ENCODE peak calls at places on chromosome 6, in ten cellular contexts. R, A, X, Z, Q, G, B, M, V and L are unnamed samples.

GRCh38 chr6:125300992-125301434 is 754 bp downstream of the HDDC2 start:
- DNase-seq in R (no peak), A (no peak), X (no peak), Z (no peak), Q (no peak), G (no peak), B (no peak), M (no peak), V (no peak), L (no peak)

GRCh38 chr6:506508-506907 is 115.0 kb downstream of the IRF4 start:
- DNase-seq in R (no peak), A (peak), X (no peak), Z (no peak), Q (no peak), G (no peak), B (no peak), M (no peak), V (no peak), L (no peak)

GRCh38 chr6:35343092-35343834 is 905 bp downstream of the PPARD start:
- DNase-seq in R (no peak), A (peak), X (no peak), Z (peak), Q (no peak), G (no peak), B (no peak), M (no peak), V (peak), L (peak)

GRCh38 chr6:149443411-149444181 is 41.2 kb downstream of the ZC3H12D start:
- DNase-seq in R (no peak), A (peak), X (no peak), Z (no peak), Q (no peak), G (no peak), B (no peak), M (peak), V (no peak), L (peak)

GRCh38 chr6:110063864-110064263 is 85.8 kb downstream of the GPR6 start:
- DNase-seq in R (no peak), A (peak), X (no peak), Z (no peak), Q (no peak), G (no peak), B (no peak), M (no peak), V (no peak), L (no peak)

GRCh38 chr6:57305112-57305511 is 12.3 kb upstream of the PRIM2 start:
- DNase-seq in R (no peak), A (no peak), X (no peak), Z (no peak), Q (no peak), G (no peak), B (no peak), M (no peak), V (no peak), L (no peak)

GRCh38 chr6:151263967-151264366 is 24.2 kb downstream of the AKAP12 start:
- DNase-seq in R (no peak), A (no peak), X (no peak), Z (no peak), Q (peak), G (no peak), B (no peak), M (no peak), V (no peak), L (no peak)

GRCh38 chr6:111572216-111572706 is 33.4 kb downstream of the TRAF3IP2 start:
- DNase-seq in R (no peak), A (no peak), X (no peak), Z (no peak), Q (no peak), G (no peak), B (no peak), M (no peak), V (no peak), L (no peak)

GRCh38 chr6:165052561-165053500 is 256.6 kb downstream of the C6orf118 start:
- DNase-seq in R (no peak), A (no peak), X (peak), Z (no peak), Q (no peak), G (no peak), B (no peak), M (no peak), V (no peak), L (no peak)

GRCh38 chr6:15619330-15619729 is 43.5 kb downstream of the DTNBP1 start:
- DNase-seq in R (no peak), A (no peak), X (no peak), Z (no peak), Q (no peak), G (no peak), B (no peak), M (no peak), V (no peak), L (no peak)

GRCh38 chr6:17656092-17656491 is 50.6 kb downstream of the NUP153 start:
- DNase-seq in R (no peak), A (no peak), X (no peak), Z (no peak), Q (no peak), G (no peak), B (no peak), M (no peak), V (no peak), L (no peak)

GRCh38 chr6:56683882-56684281 is 41.2 kb upstream of the DST start:
- DNase-seq in R (no peak), A (no peak), X (no peak), Z (peak), Q (peak), G (no peak), B (peak), M (peak), V (peak), L (no peak)

GRCh38 chr6:21997414-21998037 is 299.3 kb downstream of the PRL start:
- DNase-seq in R (no peak), A (no peak), X (no peak), Z (no peak), Q (no peak), G (no peak), B (no peak), M (no peak), V (no peak), L (no peak)

GRCh38 chr6:27889275-27889627 is 22.9 kb downstream of the OR2B2 start:
- DNase-seq in R (no peak), A (no peak), X (no peak), Z (no peak), Q (no peak), G (no peak), B (no peak), M (no peak), V (no peak), L (no peak)

GRCh38 chr6:100176321-100176950 is 182.4 kb upstream of the MCHR2 start:
- DNase-seq in R (peak), A (peak), X (no peak), Z (no peak), Q (no peak), G (no peak), B (no peak), M (peak), V (no peak), L (no peak)

GRCh38 chr6:123518441-123519190 is 118.1 kb downstream of the TRDN start:
- DNase-seq in R (no peak), A (no peak), X (no peak), Z (no peak), Q (no peak), G (no peak), B (no peak), M (no peak), V (no peak), L (no peak)

GRCh38 chr6:127606131-127606562 is 29.2 kb downstream of the C6orf58 start:
- DNase-seq in R (peak), A (peak), X (no peak), Z (no peak), Q (no peak), G (peak), B (no peak), M (no peak), V (no peak), L (no peak)

GRCh38 chr6:155270566-155271091 is 6.8 kb downstream of the CLDN20 start:
- DNase-seq in R (no peak), A (no peak), X (no peak), Z (no peak), Q (no peak), G (peak), B (no peak), M (no peak), V (no peak), L (no peak)

GRCh38 chr6:161745594-161745993 is 471.7 kb upstream of the AGPAT4 start:
- DNase-seq in R (no peak), A (no peak), X (no peak), Z (no peak), Q (no peak), G (no peak), B (no peak), M (no peak), V (no peak), L (no peak)

GRCh38 chr6:12973302-12973865 is 256.8 kb downstream of the PHACTR1 start:
- DNase-seq in R (no peak), A (no peak), X (no peak), Z (no peak), Q (no peak), G (no peak), B (no peak), M (no peak), V (no peak), L (no peak)

GRCh38 chr6:142233945-142234682 is 67.7 kb upstream of the ADGRG6 start:
- DNase-seq in R (no peak), A (no peak), X (no peak), Z (no peak), Q (no peak), G (no peak), B (no peak), M (no peak), V (no peak), L (no peak)
- TF ChIP-seq CTCF in R (no peak), A (no peak), X (no peak), Z (no peak), Q (no peak), G (no peak), B (no peak), M (no peak), V (no peak), L (no peak)

DNA sequence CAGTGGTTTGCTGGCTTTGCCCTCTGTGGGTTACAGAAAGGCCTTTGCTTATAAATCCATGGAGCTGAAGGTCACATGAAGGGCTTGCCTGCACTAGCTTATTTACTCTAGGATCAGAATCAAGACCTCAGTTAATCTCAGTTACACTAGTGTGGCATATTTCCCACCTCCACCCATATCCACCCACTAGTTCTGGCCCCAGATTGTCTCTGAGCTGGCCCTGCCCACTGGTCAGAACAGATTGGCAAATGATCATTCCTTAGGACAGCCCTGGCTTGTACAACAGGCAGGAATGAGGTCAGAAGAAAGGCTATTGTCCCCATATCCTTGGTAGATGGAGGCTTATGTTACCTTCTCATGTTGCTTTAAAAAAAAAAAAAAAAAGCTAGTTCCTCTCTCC is 33.3 kb upstream of the SASH1 start:
- DNase-seq in R (no peak), A (no peak), X (no peak), Z (no peak), Q (no peak), G (no peak), B (no peak), M (no peak), V (no peak), L (no peak)
- TF ChIP-seq CTCF in R (no peak), A (no peak), X (no peak), Z (no peak), Q (no peak), G (no peak), B (no peak), M (no peak), V (no peak), L (no peak)

DNA sequence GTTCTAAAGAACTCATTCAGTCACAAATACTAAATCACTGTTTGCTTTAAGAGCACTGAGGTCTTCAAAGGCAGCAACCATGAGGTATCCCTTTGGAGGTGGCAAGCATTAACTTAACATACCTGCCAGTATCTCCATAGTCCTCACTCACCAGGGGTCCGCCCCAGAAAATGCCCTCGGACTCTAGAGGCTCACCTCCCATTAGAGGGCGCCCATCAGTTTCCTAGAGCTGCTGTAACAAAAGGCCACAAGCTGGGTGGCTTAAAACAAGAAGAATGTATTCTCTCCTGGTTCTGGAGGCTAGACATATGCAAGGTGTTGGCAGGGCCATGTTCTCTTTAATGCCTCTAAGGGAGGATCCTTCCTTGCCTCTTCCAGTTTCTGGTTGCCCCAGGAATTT is 12.0 kb upstream of the RNGTT start:
- DNase-seq in R (no peak), A (no peak), X (no peak), Z (no peak), Q (no peak), G (no peak), B (no peak), M (no peak), V (no peak), L (no peak)
- TF ChIP-seq CTCF in R (no peak), A (peak), X (no peak), Z (no peak), Q (no peak), G (no peak), B (no peak), M (no peak), V (no peak), L (no peak)

DNA sequence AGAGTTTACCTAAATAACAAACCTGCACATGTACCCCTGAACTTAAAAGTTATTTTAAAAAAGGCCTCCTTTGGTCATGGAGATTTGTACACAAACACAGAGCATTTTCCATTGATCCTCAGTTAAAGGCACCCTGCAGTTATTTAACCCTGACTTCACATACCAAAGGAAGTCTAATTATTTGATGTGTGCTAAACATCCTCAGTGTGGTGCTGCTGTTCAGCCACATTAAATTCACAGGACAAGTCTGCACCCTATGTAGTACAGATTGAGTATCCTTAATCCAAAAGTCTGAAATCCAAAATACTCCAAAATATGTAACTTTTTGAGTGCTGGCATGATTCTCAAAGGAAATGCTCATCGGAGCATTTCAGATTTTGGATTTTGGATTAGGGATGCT is 21.4 kb downstream of the KCNQ5 start:
- DNase-seq in R (no peak), A (no peak), X (no peak), Z (no peak), Q (no peak), G (no peak), B (no peak), M (no peak), V (no peak), L (no peak)
- TF ChIP-seq CTCF in R (no peak), A (no peak), X (no peak), Z (no peak), Q (no peak), G (no peak), B (no peak), M (no peak), V (no peak), L (no peak)

GRCh38 chr6:43773981-43774775 is 4.2 kb downstream of the VEGFA start:
- DNase-seq in R (no peak), A (no peak), X (no peak), Z (peak), Q (no peak), G (no peak), B (no peak), M (no peak), V (no peak), L (no peak)

GRCh38 chr6:43772571-43773049 is 2.6 kb downstream of the VEGFA start:
- DNase-seq in R (no peak), A (peak), X (no peak), Z (peak), Q (no peak), G (no peak), B (no peak), M (no peak), V (peak), L (no peak)

GRCh38 chr6:43774776-43775583 is 5.0 kb downstream of the VEGFA start:
- DNase-seq in R (peak), A (peak), X (peak), Z (peak), Q (peak), G (peak), B (peak), M (no peak), V (peak), L (peak)

GRCh38 chr6:43771858-43772570 is 2.0 kb downstream of the VEGFA start:
- DNase-seq in R (peak), A (peak), X (peak), Z (peak), Q (peak), G (peak), B (peak), M (no peak), V (peak), L (peak)

GRCh38 chr6:43773050-43773956 is 3.3 kb downstream of the VEGFA start:
- DNase-seq in R (peak), A (peak), X (no peak), Z (peak), Q (no peak), G (no peak), B (peak), M (no peak), V (peak), L (no peak)
- TF ChIP-seq CTCF in R (peak), A (peak), X (peak), Z (peak), Q (peak), G (peak), B (peak), M (peak), V (peak), L (no peak)

DNA sequence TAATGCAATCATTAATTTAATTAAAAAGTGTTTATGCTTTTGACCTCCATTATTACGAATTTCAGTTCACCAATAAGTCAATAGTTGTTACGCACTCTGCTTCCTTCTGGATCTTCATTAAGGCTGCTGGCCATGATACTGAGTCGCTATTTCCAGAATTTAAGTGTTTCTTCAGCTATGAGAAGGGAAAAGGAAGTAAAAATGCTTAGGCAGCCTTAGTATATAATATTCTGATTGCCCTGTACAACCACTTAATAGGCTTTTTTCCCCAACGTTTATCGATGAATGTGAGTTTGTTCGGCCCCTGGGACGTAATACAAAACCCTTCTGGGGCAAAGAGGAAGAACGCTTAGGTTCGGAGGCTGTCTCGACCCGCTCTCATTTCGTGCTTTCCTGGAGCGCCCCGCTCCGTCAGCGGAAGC is 644 bp downstream of the OARD1 start:
- DNase-seq in R (peak), A (peak), X (peak), Z (no peak), Q (no peak), G (peak), B (no peak), M (no peak), V (peak), L (no peak)
- TF ChIP-seq CTCF in R (no peak), A (no peak), X (no peak), Z (no peak), Q (no peak), G (no peak), B (no peak), M (no peak), V (no peak), L (no peak)

GRCh38 chr6:143176090-143177021 is 115.7 kb downstream of the AIG1 start:
- DNase-seq in R (no peak), A (no peak), X (no peak), Z (no peak), Q (no peak), G (peak), B (no peak), M (peak), V (no peak), L (no peak)
- TF ChIP-seq CTCF in R (peak), A (no peak), X (no peak), Z (no peak), Q (no peak), G (no peak), B (no peak), M (no peak), V (no peak), L (no peak)

DNA sequence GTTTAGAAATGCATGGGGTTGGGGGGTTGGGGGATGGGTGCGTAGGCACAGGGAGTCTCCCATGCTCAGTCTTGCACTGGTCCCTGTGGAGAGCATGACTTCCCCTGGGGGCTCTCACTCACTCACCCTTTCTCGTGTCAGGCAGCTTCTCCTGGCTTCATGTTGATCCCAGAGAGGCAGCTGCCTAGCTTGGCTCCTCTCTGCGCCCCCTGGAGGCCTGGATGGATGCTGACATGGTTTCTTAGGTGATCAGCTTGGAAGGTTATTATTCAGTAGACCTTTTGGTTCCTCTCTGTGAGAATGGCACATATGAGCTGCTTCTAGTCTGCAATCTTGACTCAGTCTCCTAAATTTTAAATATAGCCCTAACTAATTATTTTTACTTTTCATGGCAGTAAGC is 109.3 kb upstream of the FAM83B start:
- DNase-seq in R (no peak), A (peak), X (no peak), Z (no peak), Q (no peak), G (peak), B (no peak), M (no peak), V (no peak), L (no peak)
- TF ChIP-seq CTCF in R (no peak), A (peak), X (no peak), Z (no peak), Q (no peak), G (peak), B (no peak), M (peak), V (no peak), L (no peak)